ENCODE peak calls at places on chromosomes 12 and 14, in ten cellular contexts. B, Y, M, N, E, D, F, Z, O and W are unnamed samples.

GRCh38 chr12:52277486-52278245 is 3.2 kb downstream of the KRT86 start:
- DNase-seq in Y (no peak), F (no peak), Z (peak; percentile 34), O (no peak), M (peak; percentile 41), N (no peak), B (no peak), D (no peak), E (no peak), W (no peak)

GRCh38 chr12:86621957-86622356 is 365.8 kb upstream of the MGAT4C start:
- DNase-seq in F (no peak), Z (no peak), E (no peak), O (no peak), M (no peak), D (no peak), N (no peak), Y (no peak), B (no peak), W (no peak)

GRCh38 chr14:61145258-61145902 is 135.8 kb downstream of the TMEM30B start:
- DNase-seq in E (no peak), D (no peak), B (no peak), N (no peak), O (no peak), M (no peak), F (peak; percentile 95), Z (no peak), Y (no peak), W (peak; percentile 89)

GRCh38 chr12:2841056-2841455 is 6.2 kb upstream of the NRIP2 start:
- DNase-seq in M (no peak), F (no peak), Y (no peak), O (no peak), N (no peak), D (no peak), E (no peak), Z (no peak), B (no peak), W (no peak)

GRCh38 chr12:80353254-80353653 is 90.8 kb upstream of the PTPRQ start:
- DNase-seq in M (no peak), Z (no peak), N (no peak), Y (no peak), B (no peak), D (no peak), O (no peak), E (no peak), F (peak; percentile 50), W (peak; percentile 8)

GRCh38 chr14:20417250-20418186 is 4.2 kb upstream of the TEP1 start:
- DNase-seq in Z (no peak), B (no peak), N (no peak), Y (no peak), E (no peak), O (no peak), F (no peak), D (no peak), M (no peak), W (no peak)

GRCh38 chr12:111438501-111438900 is 32.8 kb downstream of the SH2B3 start:
- DNase-seq in Z (no peak), Y (no peak), B (peak; percentile 45), O (no peak), N (peak; percentile 97), M (peak; percentile 76), D (no peak), F (peak; percentile 63), E (peak; percentile 85), W (peak; percentile 43)

GRCh38 chr14:36069535-36069900 is 107.0 kb downstream of the PTCSC3 start:
- DNase-seq in F (peak; percentile 39), B (no peak), D (peak; percentile 42), E (peak; percentile 9), M (peak; percentile 80), Y (peak; percentile 47), Z (no peak), N (peak; percentile 24), O (peak; percentile 54), W (peak; percentile 9)

GRCh38 chr14:99779751-99780150 is 13.5 kb upstream of the EML1 start:
- DNase-seq in M (peak; percentile 29), Y (no peak), B (no peak), N (no peak), D (no peak), F (peak; percentile 61), O (no peak), E (no peak), Z (no peak), W (peak; percentile 87)

GRCh38 chr12:11633968-11634367 is 15.5 kb upstream of the ETV6 start:
- DNase-seq in N (no peak), E (no peak), D (no peak), O (no peak), B (no peak), Z (no peak), M (no peak), Y (no peak), F (peak; percentile 45), W (peak; percentile 55)

GRCh38 chr12:26473291-26473690 is 277.9 kb downstream of the SSPN start:
- DNase-seq in N (peak; percentile 30), O (peak; percentile 72), D (no peak), F (no peak), Y (no peak), Z (no peak), B (no peak), E (no peak), M (no peak), W (peak; percentile 33)

GRCh38 chr14:90903101-90903500 is 86.9 kb upstream of the TTC7B start:
- DNase-seq in Y (no peak), B (peak; percentile 50), N (peak; percentile 12), M (peak; percentile 76), D (peak; percentile 45), E (peak; percentile 52), O (peak; percentile 65), Z (peak; percentile 36), F (peak; percentile 57), W (peak; percentile 47)

DNA sequence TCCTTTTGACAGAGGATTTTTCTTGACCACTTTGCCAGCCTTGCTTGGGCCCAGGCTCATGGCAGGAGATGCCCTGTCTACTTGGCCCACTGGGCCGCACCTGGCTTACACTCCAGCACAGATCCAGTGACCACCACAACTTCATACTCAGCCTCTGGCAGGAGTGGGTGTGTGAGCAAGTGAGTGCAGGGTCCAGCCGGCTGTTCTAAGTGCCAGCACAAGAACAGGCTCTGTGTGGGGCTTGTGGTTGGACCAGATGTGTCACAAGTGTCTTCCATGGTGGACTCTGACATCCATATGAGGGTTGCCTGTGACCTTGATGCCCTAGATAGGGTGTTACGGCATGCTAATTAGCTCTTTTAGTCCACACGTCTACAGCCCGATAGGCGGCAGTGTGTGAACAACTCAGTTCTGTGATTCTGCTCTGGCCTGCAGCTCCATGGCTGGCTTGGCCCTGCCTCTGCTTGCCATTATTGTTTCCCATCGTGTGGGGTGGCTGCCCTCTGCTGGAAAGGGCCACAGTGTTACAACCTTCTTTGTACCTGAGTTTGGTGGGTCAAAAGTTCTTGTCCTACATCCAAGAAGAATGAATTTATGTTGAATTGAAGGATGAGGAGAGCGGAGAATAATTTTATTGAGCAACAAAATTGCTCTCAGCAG is 1089.1 kb downstream of the SLC6A15 start:
- DNase-seq in D (peak; percentile 89), B (no peak), M (peak; percentile 98), N (peak; percentile 41), Y (no peak), O (peak; percentile 21), Z (no peak), F (peak; percentile 10), E (no peak), W (no peak)
- TF ChIP-seq CTCF in D (peak; percentile 73), B (peak; percentile 26), M (peak; percentile 87), N (peak; percentile 74), Y (peak; percentile 17), O (peak; percentile 64), Z (no peak), F (peak; percentile 28), E (no peak), W (peak; percentile 60)

GRCh38 chr14:75184039-75184438 is 7.6 kb upstream of the TMED10 start:
- DNase-seq in O (no peak), F (no peak), N (no peak), D (no peak), E (no peak), B (no peak), M (no peak), Z (no peak), Y (no peak), W (no peak)

GRCh38 chr14:75184447-75184846 is 8.0 kb upstream of the TMED10 start:
- DNase-seq in B (no peak), Y (no peak), E (no peak), Z (no peak), O (peak; percentile 34), N (no peak), F (peak; percentile 28), D (no peak), M (no peak), W (peak; percentile 86)

GRCh38 chr14:75182820-75183219 is 6.4 kb upstream of the TMED10 start:
- DNase-seq in D (no peak), N (peak; percentile 70), M (no peak), F (peak; percentile 63), O (no peak), Z (no peak), B (no peak), E (no peak), Y (no peak), W (peak; percentile 65)

GRCh38 chr14:75181426-75182062 is 5.1 kb upstream of the TMED10 start:
- DNase-seq in M (no peak), N (no peak), O (no peak), E (no peak), B (no peak), Z (no peak), F (no peak), D (no peak), Y (no peak), W (no peak)

DNA sequence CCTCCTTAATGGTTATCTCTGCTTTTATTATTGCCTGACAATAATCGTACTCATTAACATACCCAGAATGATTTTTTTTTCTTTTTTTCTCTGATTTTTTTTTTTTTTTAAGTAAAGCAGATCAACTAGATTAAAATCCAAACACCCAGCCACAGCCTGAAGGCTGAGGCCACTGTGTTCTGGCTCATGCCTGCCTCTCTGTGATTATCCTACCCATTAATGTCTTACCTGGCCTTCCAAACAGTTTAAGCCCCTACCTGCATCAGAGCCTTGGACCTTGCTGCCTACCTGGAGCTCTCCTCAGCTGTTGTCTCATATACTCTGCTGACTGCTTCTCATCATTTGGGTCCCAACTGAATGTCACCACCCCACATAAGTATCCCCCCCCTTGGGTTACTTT is 6.8 kb upstream of the TMED10 start:
- DNase-seq in N (no peak), E (no peak), O (no peak), D (no peak), Y (no peak), B (no peak), F (no peak), M (no peak), Z (no peak), W (no peak)
- TF ChIP-seq CTCF in N (no peak), E (no peak), O (no peak), D (no peak), Y (no peak), B (no peak), F (no peak), M (no peak), Z (no peak), W (no peak)

GRCh38 chr14:69475194-69475818 is 9.2 kb upstream of the PLEKHD1 start:
- DNase-seq in M (no peak), B (no peak), E (no peak), O (peak; percentile 49), F (peak; percentile 10), Z (no peak), Y (no peak), D (no peak), N (no peak), W (no peak)
- TF ChIP-seq CTCF in M (peak; percentile 77), B (peak; percentile 4), E (no peak), O (peak; percentile 38), F (peak; percentile 48), Z (no peak), Y (peak; percentile 26), D (no peak), N (peak; percentile 13), W (peak; percentile 72)

GRCh38 chr14:58635041-58635440 is 2.7 kb upstream of the DACT1 start:
- DNase-seq in N (no peak), Z (no peak), O (peak; percentile 46), D (no peak), E (no peak), Y (no peak), B (no peak), M (no peak), F (no peak), W (no peak)
- TF ChIP-seq CTCF in N (no peak), Z (no peak), O (no peak), D (no peak), E (no peak), Y (no peak), B (no peak), M (peak; percentile 28), F (no peak), W (no peak)